ENCODE peak calls at places on chromosomes 5 and 9, in seven cellular contexts. H is left ventricle myocardium inferior; O is endothelial cell of umbilical vein; B is body of pancreas; C is tibial artery; W is sigmoid colon; X is CD8-positive, alpha-beta T cell. E is an unnamed sample.

GRCh38 chr9:19998153-19998552 is 209.3 kb upstream of the SLC24A2 start:
- DNase-seq in H (no peak), O (peak; percentile 44), B (no peak), C (no peak), W (no peak), X (no peak), E (no peak)

GRCh38 chr5:79503794-79504495 is 10.0 kb downstream of the HOMER1 start:
- DNase-seq in H (no peak), O (no peak), B (no peak), C (no peak), W (no peak), X (no peak), E (no peak)

GRCh38 chr5:126591549-126591948 is 3.5 kb downstream of the ALDH7A1 start:
- DNase-seq in H (no peak), O (no peak), B (no peak), C (no peak), W (no peak), X (no peak), E (no peak)

GRCh38 chr9:17799383-17799782 is 220.5 kb downstream of the SH3GL2 start:
- DNase-seq in H (no peak), O (peak; percentile 14), B (no peak), C (no peak), W (no peak), X (no peak), E (no peak)

GRCh38 chr5:146699729-146700430 is 178.7 kb downstream of the PPP2R2B start:
- DNase-seq in H (no peak), O (no peak), B (no peak), C (no peak), W (no peak), X (no peak), E (no peak)

GRCh38 chr5:6827815-6828214 is 114.6 kb downstream of the TENT4A start:
- DNase-seq in H (no peak), O (no peak), B (peak; percentile 9), C (no peak), W (no peak), X (no peak), E (peak; percentile 29)

GRCh38 chr9:119588874-119589560 is 219.8 kb upstream of the BRINP1 start:
- DNase-seq in H (no peak), O (no peak), B (no peak), C (no peak), W (no peak), X (no peak), E (no peak)

GRCh38 chr5:73894860-73895259 is 268.9 kb downstream of the ARHGEF28 start:
- DNase-seq in H (no peak), O (no peak), B (no peak), C (no peak), W (no peak), X (no peak), E (no peak)

GRCh38 chr9:81879501-81879916 is 48.7 kb upstream of the SPATA31D4 start:
- DNase-seq in H (no peak), O (peak; percentile 92), B (no peak), C (no peak), W (no peak), X (no peak), E (no peak)

GRCh38 chr5:80763873-80764647 is 109.3 kb upstream of the DHFR start:
- DNase-seq in H (no peak), O (no peak), B (no peak), C (no peak), W (no peak), X (no peak), E (no peak)

GRCh38 chr9:33860200-33860871 is 43.4 kb downstream of the UBE2R2 start:
- DNase-seq in H (no peak), O (no peak), B (no peak), C (no peak), W (no peak), X (no peak), E (no peak)

GRCh38 chr5:132767150-132767549 is 9.9 kb downstream of the SEPTIN8 start:
- DNase-seq in H (no peak), O (peak; percentile 22), B (no peak), C (no peak), W (no peak), X (no peak), E (peak; percentile 15)

GRCh38 chr5:24539625-24540024 is 105.2 kb downstream of the CDH10 start:
- DNase-seq in H (no peak), O (no peak), B (no peak), C (no peak), W (no peak), X (no peak), E (no peak)

GRCh38 chr9:37290881-37291485 is 131.5 kb upstream of the GRHPR start:
- DNase-seq in H (no peak), O (peak; percentile 70), B (no peak), C (no peak), W (no peak), X (no peak), E (no peak)

GRCh38 chr5:53545744-53546143 is 14.7 kb upstream of the NDUFS4 start:
- DNase-seq in H (no peak), O (no peak), B (no peak), C (no peak), W (no peak), X (no peak), E (no peak)

GRCh38 chr9:136107953-136108647 is 10.6 kb downstream of the TMEM250 start:
- DNase-seq in H (no peak), O (no peak), B (no peak), C (no peak), W (no peak), X (no peak), E (no peak)

GRCh38 chr5:180820788-180821321 is 18.2 kb upstream of the MGAT1 start:
- DNase-seq in H (no peak), O (no peak), B (peak; percentile 78), C (no peak), W (no peak), X (no peak), E (peak; percentile 20)

GRCh38 chr5:176620333-176620981 is 9.9 kb downstream of the SNCB start:
- DNase-seq in H (no peak), O (no peak), B (no peak), C (peak; percentile 48), W (no peak), X (no peak), E (no peak)

GRCh38 chr5:132808866-132809265 is 4.2 kb upstream of the SOWAHA start:
- DNase-seq in H (no peak), O (no peak), B (no peak), C (no peak), W (no peak), X (no peak), E (no peak)

GRCh38 chr9:110969971-110970381 is 68.3 kb downstream of the LPAR1 start:
- DNase-seq in H (no peak), O (no peak), B (no peak), C (no peak), W (no peak), X (no peak), E (no peak)

GRCh38 chr5:177429248-177430045 is 3.0 kb downstream of the GRK6 start:
- DNase-seq in H (peak; percentile 67), O (no peak), B (peak; percentile 80), C (peak; percentile 66), W (peak; percentile 86), X (peak; percentile 75), E (peak; percentile 93)

GRCh38 chr5:81371354-81371876 is 22.5 kb downstream of the ACOT12 start:
- DNase-seq in H (no peak), O (no peak), B (no peak), C (no peak), W (no peak), X (no peak), E (no peak)

GRCh38 chr9:113150670-113151591 is at the start of gene SLC31A2:
- DNase-seq in H (peak; percentile 93), O (peak; percentile 87), B (peak; percentile 90), C (peak; percentile 87), W (peak; percentile 94), X (peak; percentile 78), E (peak; percentile 96)

GRCh38 chr9:73643379-73644013 is 491.8 kb downstream of the ANXA1 start:
- DNase-seq in H (no peak), O (no peak), B (no peak), C (no peak), W (no peak), X (no peak), E (no peak)

GRCh38 chr9:20526500-20527319 is 95.6 kb downstream of the MLLT3 start:
- DNase-seq in H (no peak), O (no peak), B (no peak), C (no peak), W (no peak), X (no peak), E (no peak)

GRCh38 chr5:66118294-66118693 is 25.8 kb upstream of the SREK1 start:
- DNase-seq in H (peak; percentile 24), O (no peak), B (no peak), C (no peak), W (no peak), X (no peak), E (no peak)

GRCh38 chr5:168482361-168482760 is 3.9 kb upstream of the RARS1 start:
- DNase-seq in H (no peak), O (no peak), B (no peak), C (no peak), W (no peak), X (no peak), E (no peak)

DNA sequence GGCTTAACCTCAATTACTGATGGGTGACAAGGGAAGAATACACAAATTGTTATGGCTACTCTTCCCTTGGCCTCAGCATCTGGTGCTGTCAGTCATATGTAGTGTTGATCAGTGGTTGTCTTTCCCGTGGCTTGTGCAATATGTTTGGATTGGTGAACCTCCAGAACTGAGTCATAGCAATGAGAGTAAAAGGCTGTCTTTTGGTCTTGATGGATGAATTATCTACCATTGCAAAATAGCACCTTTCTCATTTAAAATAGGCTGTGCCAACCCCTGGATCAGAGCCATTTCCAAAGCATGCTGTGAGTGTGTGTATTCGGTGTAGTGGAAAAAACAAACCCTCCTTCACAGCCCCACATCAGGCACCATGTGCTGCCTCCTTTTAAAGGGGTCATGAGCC is 14.6 kb upstream of the F2R start:
- DNase-seq in H (no peak), O (peak; percentile 45), B (no peak), C (peak; percentile 65), W (no peak), X (no peak), E (no peak)
- H3K27ac ChIP-seq in H (no peak overlapping the region), O (no peak overlapping the region), B (no peak overlapping the region), C (peak overlapping the region; percentile 20), W (no peak overlapping the region), X (no peak overlapping the region), E (no peak overlapping the region)

GRCh38 chr5:72847439-72847838 is 31.0 kb downstream of the TNPO1 start:
- DNase-seq in H (no peak), O (no peak), B (no peak), C (no peak), W (no peak), X (no peak), E (no peak)
- H3K4me1 ChIP-seq in H (peaks cover 85% of the 10 kb centered on the region), O (peaks cover 57% of the 10 kb centered on the region), B (peaks cover 57% of the 10 kb centered on the region), C (peaks cover 44% of the 10 kb centered on the region), W (peaks cover 44% of the 10 kb centered on the region), X (peaks cover 28% of the 10 kb centered on the region), E (peaks cover 4% of the 10 kb centered on the region)

GRCh38 chr5:173069661-173070060 is 13.5 kb downstream of the CREBRF start:
- DNase-seq in H (no peak), O (peak; percentile 51), B (no peak), C (no peak), W (no peak), X (no peak), E (no peak)
- H3K4me3 ChIP-seq in H (no peak overlapping the region), O (no peak overlapping the region), B (no peak overlapping the region), C (no peak overlapping the region), W (no peak overlapping the region), X (no peak overlapping the region), E (no peak overlapping the region)

DNA sequence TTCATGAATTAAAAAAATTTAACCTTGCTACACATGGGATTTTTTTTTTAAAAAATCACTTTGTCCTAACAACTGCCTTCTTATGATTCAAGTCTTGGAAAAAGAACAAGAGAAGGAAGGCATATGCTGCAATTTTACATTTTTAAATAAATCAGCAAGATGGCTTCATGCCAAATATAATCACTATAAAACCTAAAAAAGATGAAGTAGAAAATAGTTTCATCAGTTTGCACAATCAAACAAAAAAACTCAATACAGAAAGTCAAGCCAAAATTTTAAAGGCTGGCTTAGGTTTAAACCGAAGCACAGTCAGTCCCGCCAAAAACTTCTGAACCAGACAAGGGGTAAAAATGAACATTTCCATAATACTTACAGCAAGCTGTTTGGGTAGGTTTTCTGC is 57.4 kb downstream of the ZFR start:
- DNase-seq in H (no peak), O (no peak), B (no peak), C (no peak), W (no peak), X (no peak), E (no peak)
- H3K27ac ChIP-seq in H (peak overlapping the region; percentile 18), O (no peak overlapping the region), B (no peak overlapping the region), C (no peak overlapping the region), W (peak overlapping the region; percentile 13), X (no peak overlapping the region), E (no peak overlapping the region)